ENCODE peak calls at places on chromosomes 2 and 18, in eight cellular contexts. W is MM.1S, P is HCT116, A is neural progenitor cell, S is fibroblast of lung, Y is SK-N-SH, L is keratinocyte, F is hepatocyte. H is an unnamed sample. For H3K4me1 and H3K79me2, the result is how much of the 10 kb centered on the place peaks cover.

GRCh38 chr2:240994161-240994896 is 4.1 kb upstream of the SNED1 start:
- DNase-seq in W (no peak), P (no peak), A (no peak), S (no peak), Y (no peak), L (no peak), F (no peak), H (no peak)

GRCh38 chr2:201200345-201200744 is 17.4 kb downstream of the CASP10 start:
- DNase-seq in W (no peak), P (no peak), A (no peak), S (no peak), Y (no peak), L (no peak), F (no peak), H (no peak)

GRCh38 chr2:85428343-85428881 is 9.9 kb downstream of the SH2D6 start:
- DNase-seq in W (no peak), P (no peak), A (no peak), S (no peak), Y (no peak), L (no peak), F (no peak), H (no peak)

GRCh38 chr18:57710226-57710625 is 88.6 kb upstream of the NARS1 start:
- DNase-seq in W (no peak), P (no peak), A (no peak), S (no peak), Y (no peak), L (no peak), F (no peak), H (no peak)

GRCh38 chr2:236576053-236576452 is 6.4 kb downstream of the ACKR3 start:
- DNase-seq in W (no peak), P (no peak), A (peak), S (peak), Y (no peak), L (no peak), F (peak), H (no peak)

GRCh38 chr2:27408601-27409320 is 630 bp downstream of the PPM1G start:
- DNase-seq in W (peak), P (no peak), A (peak), S (peak), Y (no peak), L (no peak), F (no peak), H (no peak)

GRCh38 chr2:168230389-168230788 is 17.0 kb downstream of the STK39 start:
- DNase-seq in W (no peak), P (no peak), A (no peak), S (no peak), Y (no peak), L (no peak), F (no peak), H (no peak)

GRCh38 chr18:54257015-54257414 is 12.3 kb upstream of the POLI start:
- DNase-seq in W (no peak), P (no peak), A (no peak), S (no peak), Y (no peak), L (no peak), F (no peak), H (no peak)

GRCh38 chr2:18119883-18120282 is 241.4 kb downstream of the KCNS3 start:
- DNase-seq in W (no peak), P (no peak), A (no peak), S (peak), Y (no peak), L (no peak), F (no peak), H (no peak)

GRCh38 chr2:3466482-3466863 is 52.9 kb downstream of the ADI1 start:
- DNase-seq in W (no peak), P (no peak), A (no peak), S (no peak), Y (no peak), L (no peak), F (no peak), H (no peak)

GRCh38 chr18:54555996-54556395 is 35.0 kb upstream of the DYNAP start:
- DNase-seq in W (no peak), P (no peak), A (no peak), S (no peak), Y (no peak), L (no peak), F (no peak), H (no peak)

GRCh38 chr18:7856099-7856498 is 289.0 kb downstream of the PTPRM start:
- DNase-seq in W (no peak), P (no peak), A (no peak), S (peak), Y (no peak), L (no peak), F (no peak), H (no peak)

GRCh38 chr18:78192044-78192443 is 787.6 kb upstream of the SALL3 start:
- DNase-seq in W (peak), P (no peak), A (peak), S (no peak), Y (no peak), L (no peak), F (peak), H (no peak)

GRCh38 chr2:144659731-144660275 is 139.9 kb upstream of the ZEB2 start:
- DNase-seq in W (no peak), P (peak), A (no peak), S (peak), Y (no peak), L (peak), F (no peak), H (no peak)

GRCh38 chr2:238166391-238167343 is 7.9 kb downstream of the ERFE start:
- DNase-seq in W (no peak), P (no peak), A (no peak), S (no peak), Y (peak), L (no peak), F (no peak), H (no peak)

GRCh38 chr2:238580486-238580885 is 153.8 kb downstream of the ASB1 start:
- DNase-seq in W (no peak), P (no peak), A (no peak), S (no peak), Y (no peak), L (no peak), F (no peak), H (no peak)

GRCh38 chr18:9181275-9181674 is 44.7 kb downstream of the ANKRD12 start:
- DNase-seq in W (no peak), P (no peak), A (no peak), S (no peak), Y (no peak), L (no peak), F (no peak), H (no peak)

GRCh38 chr2:60641866-60642788 is 88.7 kb upstream of the BCL11A start:
- DNase-seq in W (peak), P (peak), A (peak), S (peak), Y (peak), L (no peak), F (peak), H (peak)

GRCh38 chr18:78576967-78577366 is 402.7 kb upstream of the SALL3 start:
- DNase-seq in W (no peak), P (no peak), A (no peak), S (no peak), Y (no peak), L (no peak), F (no peak), H (no peak)

GRCh38 chr2:23525137-23525765 is 140.3 kb downstream of the KLHL29 start:
- DNase-seq in W (no peak), P (no peak), A (no peak), S (no peak), Y (no peak), L (no peak), F (no peak), H (no peak)

GRCh38 chr2:23520256-23520655 is 135.3 kb downstream of the KLHL29 start:
- DNase-seq in W (no peak), P (no peak), A (no peak), S (no peak), Y (no peak), L (no peak), F (no peak), H (no peak)

GRCh38 chr2:239397856-239398470 is 2.9 kb downstream of the HDAC4 start:
- DNase-seq in W (no peak), P (no peak), A (no peak), S (peak), Y (no peak), L (no peak), F (no peak), H (peak)

GRCh38 chr18:46575851-46576250 is 81.2 kb downstream of the LOXHD1 start:
- DNase-seq in W (no peak), P (no peak), A (no peak), S (no peak), Y (no peak), L (no peak), F (no peak), H (no peak)

GRCh38 chr2:11140492-11140891 is 14.8 kb upstream of the SLC66A3 start:
- DNase-seq in W (no peak), P (no peak), A (no peak), S (peak), Y (no peak), L (no peak), F (no peak), H (no peak)

GRCh38 chr2:62321370-62321769 is 125.5 kb downstream of the B3GNT2 start:
- DNase-seq in W (no peak), P (no peak), A (no peak), S (no peak), Y (no peak), L (no peak), F (no peak), H (no peak)

GRCh38 chr2:210323003-210323402 is 8.0 kb upstream of the MYL1 start:
- DNase-seq in W (no peak), P (no peak), A (no peak), S (no peak), Y (no peak), L (no peak), F (no peak), H (no peak)

GRCh38 chr2:113138428-113139322 is 11.3 kb downstream of the IL1RN start:
- DNase-seq in W (peak), P (peak), A (peak), S (peak), Y (peak), L (peak), F (peak), H (peak)

GRCh38 chr2:200765995-200766660 is 45.6 kb upstream of the BZW1 start:
- DNase-seq in W (no peak), P (peak), A (no peak), S (peak), Y (no peak), L (no peak), F (no peak), H (no peak)

GRCh38 chr2:28683100-28683706 is 68.4 kb upstream of the PPP1CB start:
- DNase-seq in W (no peak), P (peak), A (peak), S (peak), Y (no peak), L (no peak), F (peak), H (no peak)

GRCh38 chr2:199148076-199148845 is 309.5 kb downstream of the SATB2 start:
- DNase-seq in W (no peak), P (no peak), A (no peak), S (no peak), Y (no peak), L (no peak), F (no peak), H (no peak)

GRCh38 chr18:46158498-46158897 is 54.3 kb downstream of the HAUS1 start:
- DNase-seq in W (no peak), P (no peak), A (peak), S (peak), Y (no peak), L (peak), F (no peak), H (no peak)

GRCh38 chr2:192194065-192194865 is 468 bp downstream of the TMEFF2 start:
- DNase-seq in W (no peak), P (no peak), A (no peak), S (peak), Y (no peak), L (no peak), F (peak), H (no peak)

GRCh38 chr2:112262876-112263275 is 8.0 kb upstream of the ZC3H8 start:
- DNase-seq in W (no peak), P (no peak), A (no peak), S (no peak), Y (no peak), L (no peak), F (no peak), H (no peak)

GRCh38 chr2:212777020-212777491 is 238.5 kb upstream of the ERBB4 start:
- DNase-seq in W (peak), P (peak), A (peak), S (peak), Y (peak), L (peak), F (peak), H (peak)

GRCh38 chr18:11366410-11366809 is 217.0 kb upstream of the PIEZO2 start:
- DNase-seq in W (no peak), P (no peak), A (no peak), S (peak), Y (no peak), L (no peak), F (no peak), H (no peak)

GRCh38 chr2:20627712-20628380 is 23.1 kb downstream of the HS1BP3 start:
- DNase-seq in W (no peak), P (no peak), A (no peak), S (no peak), Y (no peak), L (no peak), F (no peak), H (no peak)

GRCh38 chr2:177592945-177593344 is 200.4 kb downstream of the AGPS start:
- DNase-seq in W (no peak), P (no peak), A (no peak), S (no peak), Y (no peak), L (no peak), F (no peak), H (no peak)

GRCh38 chr2:177586154-177586553 is 193.6 kb downstream of the AGPS start:
- DNase-seq in W (no peak), P (no peak), A (no peak), S (no peak), Y (no peak), L (no peak), F (no peak), H (no peak)

GRCh38 chr2:177592397-177592796 is 199.8 kb downstream of the AGPS start:
- DNase-seq in W (no peak), P (no peak), A (no peak), S (no peak), Y (no peak), L (no peak), F (no peak), H (no peak)

GRCh38 chr2:177588671-177589070 is 196.1 kb downstream of the AGPS start:
- DNase-seq in W (no peak), P (no peak), A (no peak), S (no peak), Y (no peak), L (no peak), F (no peak), H (no peak)

DNA sequence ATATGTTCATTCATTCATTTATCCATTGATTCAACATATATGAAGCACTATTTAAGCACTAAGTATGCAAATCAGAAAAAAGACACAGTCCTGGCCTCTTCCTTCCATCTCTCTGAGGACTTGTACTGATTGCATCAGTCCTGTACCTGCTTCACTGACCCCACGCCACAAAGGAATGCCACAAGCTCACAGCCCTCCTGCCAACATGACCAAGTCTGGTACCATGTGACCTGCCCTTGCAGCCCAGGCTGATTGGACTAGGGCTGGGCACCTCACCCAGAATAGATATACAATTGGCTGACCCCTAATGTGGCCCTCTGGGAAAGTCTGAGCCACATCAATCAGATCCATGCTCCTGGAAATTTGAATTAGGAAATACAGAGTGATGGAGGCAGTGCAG is 196.6 kb downstream of the AGPS start:
- DNase-seq in W (no peak), P (no peak), A (no peak), S (no peak), Y (no peak), L (no peak), F (no peak), H (no peak)
- H3K4me3 ChIP-seq in W (no peak), P (no peak), A (no peak), S (no peak), Y (no peak), L (no peak), F (no peak), H (no peak)

DNA sequence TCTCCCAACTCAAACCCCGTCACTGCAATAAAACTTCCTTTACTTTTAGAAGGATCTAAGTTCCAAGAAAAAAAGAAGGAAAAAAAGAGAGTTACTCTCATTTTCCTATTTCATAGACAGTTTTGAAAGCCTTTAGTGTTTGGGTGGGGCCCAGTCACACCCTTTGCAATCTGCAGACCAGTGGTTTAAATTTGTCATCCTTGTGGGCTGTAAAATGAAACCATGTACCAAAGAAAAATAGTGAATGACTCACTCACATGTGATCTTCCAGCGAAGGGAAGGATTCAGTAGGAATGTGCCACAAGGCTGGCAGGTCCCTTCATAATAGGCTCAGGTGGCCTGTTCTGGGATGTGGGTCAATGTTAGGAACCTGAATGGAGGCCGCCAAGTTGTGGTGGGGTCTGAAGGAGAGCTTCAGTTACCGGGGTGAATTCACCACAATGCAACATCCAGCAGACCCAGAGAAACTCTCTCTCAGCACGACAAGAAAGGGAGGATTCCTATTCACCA is 28.3 kb downstream of the ANXA4 start:
- DNase-seq in W (peak), P (peak), A (no peak), S (peak), Y (no peak), L (peak), F (peak), H (no peak)
- H3K4me1 ChIP-seq in W (under half), P (half or more), A (under half), S (under half), Y (under half), L (under half), F (half or more), H (under half)

GRCh38 chr2:38650012-38650411 is 15.9 kb upstream of the GALM start:
- DNase-seq in W (no peak), P (no peak), A (no peak), S (no peak), Y (no peak), L (no peak), F (no peak), H (no peak)
- H3K79me2 ChIP-seq in W (under half), P (under half), A (under half), S (under half), Y (under half), L (under half), F (under half), H (under half)

DNA sequence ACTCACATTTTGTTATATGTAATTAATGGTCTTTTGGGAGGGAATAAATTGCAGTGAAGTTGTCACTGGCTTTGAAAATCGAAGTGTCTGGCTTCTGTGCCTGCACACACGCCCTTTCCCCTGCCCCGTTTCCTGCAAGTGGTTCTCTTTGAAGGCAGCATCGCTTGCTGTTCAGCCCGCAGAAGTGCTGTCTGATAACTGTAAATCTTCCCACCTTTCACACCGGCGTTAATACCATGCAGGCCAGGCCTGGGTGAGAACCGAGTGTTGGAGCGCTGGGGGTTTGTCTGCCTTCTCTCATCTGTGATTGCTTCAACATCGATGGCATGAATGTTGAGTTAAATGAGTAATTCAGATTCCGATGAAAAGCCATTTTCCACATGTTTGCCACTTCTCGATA is 37.9 kb upstream of the RPL31 start:
- DNase-seq in W (no peak), P (no peak), A (no peak), S (no peak), Y (no peak), L (no peak), F (no peak), H (no peak)
- H3K4me3 ChIP-seq in W (no peak), P (no peak), A (no peak), S (no peak), Y (no peak), L (no peak), F (no peak), H (no peak)

DNA sequence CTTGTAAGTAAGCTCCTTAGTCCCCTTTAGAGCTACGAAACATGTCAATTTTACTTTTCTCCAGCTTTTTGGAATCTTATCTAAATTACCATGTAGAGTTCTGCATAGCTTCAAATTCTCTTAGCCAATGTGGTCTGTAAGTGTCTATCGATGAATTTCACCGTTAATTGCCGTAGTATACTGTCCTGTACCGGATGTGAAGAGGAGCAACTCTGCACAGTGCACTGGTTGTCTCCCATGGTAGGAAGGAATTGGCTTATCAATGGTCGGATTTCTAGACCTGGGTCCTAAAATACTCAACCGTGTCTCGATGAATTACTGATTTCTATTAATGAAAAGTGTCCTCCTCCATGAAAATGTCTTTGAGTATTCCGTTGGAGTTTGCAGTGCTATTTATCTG is 1.9 kb downstream of the NOP58 start:
- DNase-seq in W (peak), P (no peak), A (no peak), S (no peak), Y (peak), L (no peak), F (no peak), H (no peak)
- H3K4me1 ChIP-seq in W (under half), P (under half), A (under half), S (under half), Y (under half), L (under half), F (under half), H (under half)

DNA sequence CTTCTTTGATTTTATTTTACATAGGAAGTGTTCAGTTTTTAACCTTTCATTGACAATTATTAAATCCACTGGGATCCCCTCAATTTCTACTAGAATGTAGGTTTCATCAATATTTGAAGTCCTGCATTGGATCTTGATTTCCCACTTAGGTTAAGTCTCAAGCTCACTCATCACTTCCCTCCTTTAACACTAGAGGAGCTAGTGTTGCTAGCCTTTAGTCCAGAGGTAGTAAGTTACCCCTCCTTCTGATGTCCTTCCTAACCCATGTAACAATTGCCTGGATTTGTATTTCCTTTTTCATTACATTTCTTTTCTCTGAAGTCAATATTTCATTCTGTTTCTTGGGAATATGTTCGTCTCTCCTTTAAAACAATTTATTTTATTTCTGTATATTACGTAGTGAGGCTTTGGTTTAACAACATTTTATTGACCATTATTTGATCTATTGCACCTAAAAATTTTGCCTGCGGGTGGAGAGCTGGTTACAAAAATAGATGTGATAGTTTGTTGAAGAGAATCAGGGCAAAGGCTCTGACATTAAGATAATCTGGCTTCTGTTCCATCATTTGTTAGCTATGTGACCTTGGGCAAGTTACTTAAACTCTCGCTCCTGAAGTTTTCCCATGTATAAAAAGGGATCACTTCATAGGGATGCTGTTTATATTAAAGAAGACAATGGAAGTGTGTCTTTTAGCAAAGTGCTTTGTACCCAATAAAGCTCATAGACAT is 833.0 kb downstream of the SLC4A3 start:
- DNase-seq in W (no peak), P (peak), A (peak), S (no peak), Y (no peak), L (no peak), F (no peak), H (no peak)
- H3K79me2 ChIP-seq in W (under half), P (under half), A (under half), S (under half), Y (under half), L (under half), F (under half), H (under half)

H was measured in DND-41.